ENCODE peak calls at places on chromosomes 5 and 9, in five cellular contexts. One of them, this sample, is unnamed.

GRCh38 chr5:128695791-128696520 is 157.9 kb upstream of the FBN2 start:
- DNase-seq in mesothelial cell of epicardium: no peak
- DNase-seq in HFFc6: peak; percentile 12
- DNase-seq in foreskin fibroblast: peak; percentile 27
- DNase-seq in A549: no peak
- DNase-seq in this sample: peak; percentile 14

GRCh38 chr9:71859939-71860338 is 51.1 kb downstream of the ABHD17B start:
- DNase-seq in mesothelial cell of epicardium: no peak
- DNase-seq in HFFc6: no peak
- DNase-seq in foreskin fibroblast: no peak
- DNase-seq in A549: peak; percentile 10
- DNase-seq in this sample: no peak

GRCh38 chr9:70021026-70021571 is 22.5 kb upstream of the MAMDC2 start:
- DNase-seq in mesothelial cell of epicardium: no peak
- DNase-seq in HFFc6: peak; percentile 94
- DNase-seq in foreskin fibroblast: peak; percentile 92
- DNase-seq in A549: no peak
- DNase-seq in this sample: peak; percentile 63

GRCh38 chr5:75611324-75612210 is at the start of gene ANKDD1B:
- DNase-seq in mesothelial cell of epicardium: peak; percentile 56
- DNase-seq in HFFc6: peak; percentile 49
- DNase-seq in foreskin fibroblast: peak; percentile 69
- DNase-seq in A549: peak; percentile 42
- DNase-seq in this sample: no peak

GRCh38 chr5:168295574-168296201 is 4.2 kb downstream of the WWC1 start:
- DNase-seq in mesothelial cell of epicardium: peak; percentile 55
- DNase-seq in HFFc6: peak; percentile 48
- DNase-seq in foreskin fibroblast: peak; percentile 78
- DNase-seq in A549: peak; percentile 68
- DNase-seq in this sample: peak; percentile 27

GRCh38 chr9:137141976-137142936 is 3.3 kb downstream of the GRIN1 start:
- DNase-seq in mesothelial cell of epicardium: no peak
- DNase-seq in HFFc6: no peak
- DNase-seq in foreskin fibroblast: no peak
- DNase-seq in A549: no peak
- DNase-seq in this sample: no peak

GRCh38 chr5:34959323-34959722 is 30.0 kb downstream of the DNAJC21 start:
- DNase-seq in mesothelial cell of epicardium: no peak
- DNase-seq in HFFc6: peak; percentile 54
- DNase-seq in foreskin fibroblast: peak; percentile 71
- DNase-seq in A549: no peak
- DNase-seq in this sample: peak; percentile 29

GRCh38 chr5:151037561-151038291 is 17.3 kb downstream of the GPX3 start:
- DNase-seq in mesothelial cell of epicardium: no peak
- DNase-seq in HFFc6: peak; percentile 75
- DNase-seq in foreskin fibroblast: peak; percentile 83
- DNase-seq in A549: no peak
- DNase-seq in this sample: no peak

GRCh38 chr9:136438909-136439549 is 616 bp downstream of the INPP5E start:
- DNase-seq in mesothelial cell of epicardium: peak; percentile 69
- DNase-seq in HFFc6: peak; percentile 19
- DNase-seq in foreskin fibroblast: peak; percentile 58
- DNase-seq in A549: peak; percentile 29
- DNase-seq in this sample: no peak

GRCh38 chr9:111212874-111213273 is 117.2 kb downstream of the OR2K2 start:
- DNase-seq in mesothelial cell of epicardium: no peak
- DNase-seq in HFFc6: no peak
- DNase-seq in foreskin fibroblast: no peak
- DNase-seq in A549: no peak
- DNase-seq in this sample: no peak

GRCh38 chr9:135088348-135088978 is 995 bp downstream of the OLFM1 start:
- DNase-seq in mesothelial cell of epicardium: no peak
- DNase-seq in HFFc6: no peak
- DNase-seq in foreskin fibroblast: no peak
- DNase-seq in A549: no peak
- DNase-seq in this sample: no peak

GRCh38 chr5:58460727-58461286 is 921 bp upstream of the PLK2 start:
- DNase-seq in mesothelial cell of epicardium: peak; percentile 94
- DNase-seq in HFFc6: peak; percentile 76
- DNase-seq in foreskin fibroblast: peak; percentile 93
- DNase-seq in A549: peak; percentile 92
- DNase-seq in this sample: no peak

GRCh38 chr5:80656425-80656824 is 1.6 kb upstream of the DHFR start:
- DNase-seq in mesothelial cell of epicardium: no peak
- DNase-seq in HFFc6: no peak
- DNase-seq in foreskin fibroblast: peak; percentile 10
- DNase-seq in A549: peak; percentile 26
- DNase-seq in this sample: no peak

GRCh38 chr5:168307925-168308584 is 16.6 kb downstream of the WWC1 start:
- DNase-seq in mesothelial cell of epicardium: no peak
- DNase-seq in HFFc6: no peak
- DNase-seq in foreskin fibroblast: no peak
- DNase-seq in A549: no peak
- DNase-seq in this sample: no peak

GRCh38 chr5:161481922-161482321 is 64.6 kb downstream of the GABRB2 start:
- DNase-seq in mesothelial cell of epicardium: no peak
- DNase-seq in HFFc6: no peak
- DNase-seq in foreskin fibroblast: no peak
- DNase-seq in A549: no peak
- DNase-seq in this sample: no peak

GRCh38 chr9:86638109-86638508 is 283.9 kb upstream of the TUT7 start:
- DNase-seq in mesothelial cell of epicardium: no peak
- DNase-seq in HFFc6: no peak
- DNase-seq in foreskin fibroblast: no peak
- DNase-seq in A549: no peak
- DNase-seq in this sample: no peak

GRCh38 chr9:86637515-86637914 is 283.3 kb upstream of the TUT7 start:
- DNase-seq in mesothelial cell of epicardium: peak; percentile 65
- DNase-seq in HFFc6: peak; percentile 8
- DNase-seq in foreskin fibroblast: peak; percentile 52
- DNase-seq in A549: peak; percentile 20
- DNase-seq in this sample: no peak

GRCh38 chr9:86641970-86642369 is 287.8 kb upstream of the TUT7 start:
- DNase-seq in mesothelial cell of epicardium: no peak
- DNase-seq in HFFc6: no peak
- DNase-seq in foreskin fibroblast: no peak
- DNase-seq in A549: no peak
- DNase-seq in this sample: no peak

GRCh38 chr9:86639287-86639686 is 285.1 kb upstream of the TUT7 start:
- DNase-seq in mesothelial cell of epicardium: no peak
- DNase-seq in HFFc6: no peak
- DNase-seq in foreskin fibroblast: no peak
- DNase-seq in A549: no peak
- DNase-seq in this sample: no peak

GRCh38 chr9:86639899-86640379 is 285.7 kb upstream of the TUT7 start:
- DNase-seq in mesothelial cell of epicardium: no peak
- DNase-seq in HFFc6: no peak
- DNase-seq in foreskin fibroblast: no peak
- DNase-seq in A549: no peak
- DNase-seq in this sample: no peak
- TF ChIP-seq CTCF in mesothelial cell of epicardium: no peak
- TF ChIP-seq CTCF in HFFc6: peak; percentile 33
- TF ChIP-seq CTCF in foreskin fibroblast: no peak
- TF ChIP-seq CTCF in A549: no peak
- TF ChIP-seq CTCF in this sample: peak; percentile 10

DNA sequence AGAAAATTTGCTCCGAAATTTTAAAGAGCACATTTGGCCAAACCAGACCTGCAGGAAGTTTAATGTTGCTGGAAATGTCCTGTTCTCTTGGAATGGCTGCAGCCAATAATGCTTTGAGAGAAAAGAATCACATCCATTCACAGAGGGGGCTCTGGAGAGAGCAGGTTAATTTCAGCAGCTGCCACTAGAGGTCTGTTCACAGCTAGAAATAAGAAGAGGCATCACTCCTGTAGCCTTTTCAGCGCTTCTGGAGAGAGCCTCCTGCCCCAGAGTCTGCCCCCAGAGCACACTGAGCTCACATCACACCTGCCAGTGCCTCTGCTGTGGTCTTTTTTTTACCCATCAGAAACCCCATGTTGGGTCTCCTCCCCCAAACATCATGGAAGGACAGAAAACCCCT is 124.8 kb upstream of the RAD23B start:
- DNase-seq in mesothelial cell of epicardium: no peak
- DNase-seq in HFFc6: peak; percentile 26
- DNase-seq in foreskin fibroblast: peak; percentile 44
- DNase-seq in A549: peak; percentile 31
- DNase-seq in this sample: no peak
- TF ChIP-seq CTCF in mesothelial cell of epicardium: peak; percentile 30
- TF ChIP-seq CTCF in HFFc6: peak; percentile 68
- TF ChIP-seq CTCF in foreskin fibroblast: peak; percentile 59
- TF ChIP-seq CTCF in A549: peak; percentile 32
- TF ChIP-seq CTCF in this sample: peak; percentile 43

DNA sequence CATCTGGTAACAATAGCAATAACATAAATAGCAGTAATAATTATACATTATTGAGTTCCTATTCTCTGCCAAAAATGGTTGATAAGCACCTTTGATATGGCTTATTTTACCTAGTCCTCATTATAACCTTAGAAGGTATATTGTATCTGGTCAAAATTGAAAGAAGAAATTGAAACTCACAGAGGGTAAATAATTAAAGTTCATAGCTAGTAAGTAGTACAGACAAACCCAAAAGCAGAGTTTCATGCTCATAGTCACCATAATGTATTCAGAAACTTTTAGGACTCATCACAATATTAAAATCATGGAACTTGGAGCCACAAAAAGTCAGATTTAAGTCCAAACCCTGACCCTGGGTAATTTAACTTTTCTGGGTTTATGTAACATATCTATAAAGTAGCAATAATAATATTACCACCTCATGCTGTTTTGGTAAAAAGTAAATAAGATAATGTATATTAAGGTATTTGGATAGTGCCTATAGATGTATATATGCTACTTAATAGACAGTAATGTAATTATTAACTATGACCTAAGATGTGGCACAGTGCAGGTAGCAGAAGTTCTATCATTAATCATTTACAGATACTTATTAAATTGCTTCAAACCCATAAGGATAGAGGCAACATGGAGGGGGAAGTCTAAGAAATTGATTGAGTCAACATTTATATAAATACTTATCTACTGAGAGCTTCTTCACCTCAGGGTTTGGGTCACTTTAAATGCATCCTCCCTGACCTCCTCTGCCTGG is 32.4 kb downstream of the STK32A start:
- DNase-seq in mesothelial cell of epicardium: no peak
- DNase-seq in HFFc6: no peak
- DNase-seq in foreskin fibroblast: no peak
- DNase-seq in A549: no peak
- DNase-seq in this sample: no peak
- TF ChIP-seq CTCF in mesothelial cell of epicardium: no peak
- TF ChIP-seq CTCF in HFFc6: no peak
- TF ChIP-seq CTCF in foreskin fibroblast: no peak
- TF ChIP-seq CTCF in A549: no peak
- TF ChIP-seq CTCF in this sample: no peak

GRCh38 chr5:10689391-10690081 is 71.5 kb downstream of the DAP start:
- DNase-seq in mesothelial cell of epicardium: no peak
- DNase-seq in HFFc6: peak; percentile 75
- DNase-seq in foreskin fibroblast: no peak
- DNase-seq in A549: peak; percentile 67
- DNase-seq in this sample: no peak
- TF ChIP-seq CTCF in mesothelial cell of epicardium: peak; percentile 32
- TF ChIP-seq CTCF in HFFc6: peak; percentile 68
- TF ChIP-seq CTCF in foreskin fibroblast: peak; percentile 10
- TF ChIP-seq CTCF in A549: peak; percentile 30
- TF ChIP-seq CTCF in this sample: peak; percentile 26

DNA sequence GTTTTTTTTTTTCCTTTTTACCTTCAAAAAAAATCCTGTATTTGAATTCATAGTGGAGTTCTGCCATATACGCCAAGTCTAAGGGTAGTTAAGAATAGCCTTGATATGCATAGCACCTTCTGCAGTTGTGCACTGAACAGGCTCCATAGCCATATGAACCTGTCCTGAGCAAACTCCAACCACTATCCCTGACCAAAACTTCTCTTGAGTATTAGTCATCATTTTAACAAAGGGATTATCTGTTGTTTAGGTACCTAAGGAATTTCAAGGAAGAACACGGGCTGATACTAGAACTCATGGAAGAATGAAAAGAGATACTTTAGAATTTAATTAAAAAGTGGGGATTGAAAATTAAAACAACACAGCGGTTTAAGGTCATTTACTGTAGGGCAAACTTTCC is 1.9 kb upstream of the FBXO38 start:
- DNase-seq in mesothelial cell of epicardium: no peak
- DNase-seq in HFFc6: no peak
- DNase-seq in foreskin fibroblast: no peak
- DNase-seq in A549: no peak
- DNase-seq in this sample: no peak
- TF ChIP-seq CTCF in mesothelial cell of epicardium: no peak
- TF ChIP-seq CTCF in HFFc6: no peak
- TF ChIP-seq CTCF in foreskin fibroblast: no peak
- TF ChIP-seq CTCF in A549: no peak
- TF ChIP-seq CTCF in this sample: no peak

DNA sequence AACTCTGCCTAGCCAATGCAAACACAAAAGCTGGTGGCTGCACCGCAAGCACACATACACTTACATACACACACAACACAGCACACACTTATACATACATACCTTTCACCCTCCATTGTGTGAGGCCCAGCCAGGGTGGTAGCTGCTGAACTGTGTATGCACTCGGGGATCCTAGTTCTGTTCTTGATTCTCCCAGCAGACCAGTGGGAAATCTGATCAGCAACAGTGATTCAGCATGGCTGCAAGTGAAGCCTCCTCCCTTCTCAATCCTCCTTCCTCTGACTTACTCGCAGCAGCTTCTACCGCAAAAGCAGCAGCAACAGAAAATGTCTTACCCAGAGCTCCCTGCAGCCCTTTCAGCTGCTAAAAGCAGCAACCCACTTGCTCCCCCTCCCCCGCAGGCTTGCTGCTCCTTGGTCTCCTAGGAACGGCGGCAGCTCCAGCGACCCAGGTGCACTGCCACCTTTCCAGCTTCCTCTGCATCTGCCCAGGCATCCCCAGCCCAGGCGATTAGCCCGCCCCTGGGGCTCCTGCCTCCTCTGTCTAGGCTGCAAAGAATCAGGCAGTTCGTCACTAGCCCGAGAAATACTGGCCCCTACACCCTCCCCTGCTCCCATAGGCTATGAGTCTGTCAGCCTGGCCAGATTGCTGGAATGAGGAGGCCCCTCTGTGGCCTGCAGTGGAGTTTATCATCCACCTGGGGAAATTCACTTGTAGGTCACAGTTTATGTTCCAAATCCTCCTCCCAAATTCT is at the start of gene KLHL3:
- DNase-seq in mesothelial cell of epicardium: peak; percentile 61
- DNase-seq in HFFc6: no peak
- DNase-seq in foreskin fibroblast: peak; percentile 65
- DNase-seq in A549: no peak
- DNase-seq in this sample: no peak
- TF ChIP-seq CTCF in mesothelial cell of epicardium: no peak
- TF ChIP-seq CTCF in HFFc6: no peak
- TF ChIP-seq CTCF in foreskin fibroblast: no peak
- TF ChIP-seq CTCF in A549: no peak
- TF ChIP-seq CTCF in this sample: no peak

GRCh38 chr5:108094808-108095207 is 287.1 kb downstream of the FBXL17 start:
- DNase-seq in mesothelial cell of epicardium: no peak
- DNase-seq in HFFc6: no peak
- DNase-seq in foreskin fibroblast: no peak
- DNase-seq in A549: no peak
- DNase-seq in this sample: no peak

GRCh38 chr5:108093186-108093585 is 288.7 kb downstream of the FBXL17 start:
- DNase-seq in mesothelial cell of epicardium: no peak
- DNase-seq in HFFc6: no peak
- DNase-seq in foreskin fibroblast: peak; percentile 45
- DNase-seq in A549: peak; percentile 25
- DNase-seq in this sample: no peak
- TF ChIP-seq CTCF in mesothelial cell of epicardium: peak; percentile 40
- TF ChIP-seq CTCF in HFFc6: peak; percentile 64
- TF ChIP-seq CTCF in foreskin fibroblast: peak; percentile 42
- TF ChIP-seq CTCF in A549: peak; percentile 48
- TF ChIP-seq CTCF in this sample: peak; percentile 63

This sample was measured in AG09309.